ENCODE peak calls at places on chromosome 9, in nine cellular contexts. R is ovary, Z is heart left ventricle, W is AG10803, Y is Caco-2, T is GM12865, B is left ventricle myocardium inferior, O is OCI-LY7, M is PC-3. I is an unnamed sample.

GRCh38 chr9:36897476-36897875 is 136.6 kb downstream of the PAX5 start:
- DNase-seq in M (no peak), Y (no peak), T (no peak), B (no peak), O (no peak), R (no peak), Z (no peak), W (no peak), I (no peak)

GRCh38 chr9:121640076-121640475 is 11.4 kb upstream of the DAB2IP start:
- DNase-seq in T (peak), Z (peak), W (no peak), B (peak), Y (peak), M (peak), R (peak), O (peak), I (no peak)

GRCh38 chr9:128214571-128215490 is 11.7 kb downstream of the DNM1 start:
- DNase-seq in R (no peak), Z (no peak), W (peak), M (peak), O (no peak), T (no peak), Y (no peak), B (no peak), I (no peak)

GRCh38 chr9:35914307-35914807 is 5.1 kb downstream of the SPAAR start:
- DNase-seq in Z (peak), Y (peak), T (peak), R (no peak), O (peak), W (peak), B (peak), M (no peak), I (no peak)

GRCh38 chr9:137129089-137129455 is 9.9 kb upstream of the GRIN1 start:
- DNase-seq in T (peak), M (no peak), W (peak), R (no peak), O (no peak), Y (peak), B (no peak), Z (no peak), I (no peak)

GRCh38 chr9:128101231-128101641 is 26.3 kb downstream of the PTGES2 start:
- DNase-seq in R (no peak), T (no peak), M (no peak), B (no peak), Y (no peak), Z (no peak), W (no peak), O (no peak), I (no peak)

GRCh38 chr9:10272830-10273229 is 340.0 kb downstream of the PTPRD start:
- DNase-seq in T (no peak), Z (no peak), R (no peak), O (no peak), W (no peak), Y (no peak), M (no peak), B (no peak), I (no peak)

GRCh38 chr9:95696701-95697100 is 178.8 kb upstream of the ERCC6L2 start:
- DNase-seq in M (no peak), Z (no peak), B (no peak), Y (peak), O (no peak), W (no peak), R (no peak), T (no peak), I (no peak)

GRCh38 chr9:83204047-83204446 is 141.1 kb upstream of the RASEF start:
- DNase-seq in R (no peak), T (no peak), O (no peak), Y (no peak), W (no peak), Z (no peak), B (no peak), M (no peak), I (no peak)
- TF ChIP-seq CTCF in R (no peak), T (no peak), O (no peak), Y (no peak), W (no peak), Z (no peak), B (peak), M (peak), I (no peak)

DNA sequence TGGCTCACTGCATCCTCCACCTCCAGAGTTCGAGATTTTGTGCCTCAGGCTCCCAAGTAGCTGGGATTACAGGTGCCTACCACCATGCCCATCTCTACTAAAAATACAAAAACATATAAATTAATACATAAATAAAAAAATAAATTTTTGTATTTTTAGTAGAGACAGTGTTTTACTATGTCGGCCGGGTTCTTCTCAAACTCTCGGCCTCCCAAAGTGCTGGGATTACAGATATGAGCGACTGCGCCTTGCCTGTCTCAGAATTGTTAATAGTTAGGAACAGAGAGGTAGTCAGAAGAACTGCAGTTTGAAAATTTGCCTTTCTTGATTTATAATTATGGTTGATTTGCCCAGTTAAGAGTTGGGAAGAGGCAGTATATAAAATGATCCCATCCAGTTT is 2.8 kb downstream of the ATP6V1G1 start:
- DNase-seq in Z (no peak), B (no peak), M (no peak), W (no peak), R (no peak), Y (no peak), O (no peak), T (no peak), I (no peak)
- H3K4me3 ChIP-seq in Z (no peak), B (no peak), M (no peak), W (no peak), R (no peak), Y (no peak), O (no peak), T (no peak), I (no peak)

DNA sequence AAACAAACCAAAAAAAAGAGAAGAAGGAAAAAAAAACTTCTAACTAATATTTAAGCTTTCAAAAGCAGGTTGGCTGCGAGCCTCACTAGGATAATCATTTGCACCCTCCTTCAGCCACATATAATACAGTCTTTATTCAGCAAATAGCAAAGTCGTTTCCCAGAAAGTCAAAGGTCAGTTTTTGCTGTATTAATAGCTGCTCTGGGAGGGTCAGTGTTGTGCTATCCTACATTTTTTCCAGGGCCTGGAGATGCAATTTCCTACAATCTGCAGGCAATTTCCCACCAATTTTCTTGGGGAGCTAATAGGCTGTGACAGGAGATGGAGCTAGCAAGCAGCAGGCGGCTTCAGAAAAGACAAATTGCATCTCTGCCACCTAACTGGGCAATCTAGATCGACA is 136.8 kb downstream of the TLE1 start:
- DNase-seq in B (no peak), T (no peak), Z (no peak), O (no peak), R (no peak), W (no peak), M (no peak), Y (no peak), I (no peak)
- TF ChIP-seq CTCF in B (no peak), T (no peak), Z (no peak), O (no peak), R (no peak), W (no peak), M (no peak), Y (no peak), I (no peak)

GRCh38 chr9:124122813-124123462 is 111.4 kb downstream of the LHX2 start:
- DNase-seq in Z (no peak), M (peak), T (peak), B (no peak), W (peak), R (no peak), Y (no peak), O (peak), I (no peak)
- H3K4me3 ChIP-seq in Z (no peak), M (no peak), T (no peak), B (no peak), W (no peak), R (no peak), Y (no peak), O (no peak), I (no peak)

GRCh38 chr9:86589273-86589672 is 235.1 kb upstream of the TUT7 start:
- DNase-seq in W (no peak), Z (no peak), O (no peak), Y (no peak), M (no peak), B (no peak), R (no peak), T (no peak), I (no peak)

GRCh38 chr9:86598411-86599239 is 244.4 kb upstream of the TUT7 start:
- DNase-seq in M (no peak), B (no peak), O (no peak), W (peak), Z (no peak), R (no peak), Y (no peak), T (no peak), I (no peak)

GRCh38 chr9:86599565-86599964 is 245.4 kb upstream of the TUT7 start:
- DNase-seq in O (no peak), Y (no peak), M (no peak), T (no peak), W (no peak), B (no peak), Z (no peak), R (no peak), I (no peak)

GRCh38 chr9:86591472-86591871 is 237.3 kb upstream of the TUT7 start:
- DNase-seq in Z (no peak), W (peak), R (no peak), B (no peak), T (no peak), O (no peak), M (no peak), Y (no peak), I (no peak)

DNA sequence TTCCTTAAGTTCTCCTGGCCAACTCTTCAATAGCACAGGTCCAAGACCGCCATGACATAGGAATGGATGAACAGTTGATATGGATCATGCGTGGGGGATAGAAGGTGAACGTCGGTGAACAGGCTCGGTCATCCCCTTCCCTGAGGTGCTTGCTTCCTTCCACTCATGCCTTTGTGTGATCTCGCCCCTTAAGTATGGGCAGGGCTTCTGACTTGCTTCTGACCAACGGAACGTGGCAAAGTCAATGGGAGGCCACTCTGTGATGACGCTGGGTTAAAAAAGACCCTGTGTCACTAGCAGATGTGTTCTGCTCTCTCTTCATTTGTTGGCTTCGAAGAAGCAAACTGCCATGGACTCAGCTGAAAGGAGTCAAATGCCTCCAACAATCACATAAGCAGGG is 240.5 kb upstream of the TUT7 start:
- DNase-seq in Z (no peak), W (no peak), O (no peak), R (no peak), Y (no peak), M (no peak), B (no peak), T (no peak), I (no peak)
- TF ChIP-seq CTCF in Z (no peak), W (no peak), O (no peak), R (no peak), Y (no peak), M (no peak), B (no peak), T (no peak), I (no peak)

DNA sequence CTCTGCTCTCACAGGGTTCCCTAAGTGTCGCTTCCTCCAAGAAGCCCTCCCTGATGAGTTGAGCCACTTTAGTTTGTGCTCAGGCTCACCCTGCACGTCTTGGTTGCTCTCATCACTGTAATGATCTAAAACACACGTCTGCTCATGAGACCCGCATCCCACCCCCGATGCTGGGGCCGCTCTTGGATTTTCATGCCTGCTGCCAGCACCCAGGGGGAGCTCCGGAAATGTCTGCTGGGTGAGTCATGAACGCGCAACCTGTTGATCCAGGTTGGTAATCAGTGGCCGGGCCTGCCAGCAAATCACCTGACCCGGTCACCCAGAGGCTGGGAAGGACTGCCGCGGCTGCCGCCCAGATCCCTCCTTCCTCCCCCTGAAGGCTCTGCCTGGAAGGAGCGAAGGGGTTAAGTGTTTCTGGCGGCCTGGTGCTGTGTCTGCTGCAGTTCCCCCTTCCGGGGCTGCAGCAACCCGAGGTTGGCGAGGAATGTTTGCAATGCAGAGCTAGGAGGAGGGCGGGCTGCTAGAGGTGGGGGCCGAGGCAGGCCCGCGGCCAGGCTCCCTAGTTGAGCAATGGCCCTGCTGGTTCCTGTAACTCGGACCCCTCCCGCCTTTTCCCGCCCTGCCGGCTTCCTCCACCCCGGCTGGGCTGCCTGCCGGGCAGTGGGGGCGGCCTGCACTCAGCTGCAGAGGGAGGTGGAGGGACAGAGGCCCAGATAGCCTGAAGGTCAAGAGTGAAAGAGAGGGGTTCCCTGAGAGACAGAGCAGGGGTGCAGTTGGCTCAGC is 156.1 kb upstream of the IER5L start:
- DNase-seq in M (peak), T (no peak), O (peak), B (peak), W (peak), Z (peak), Y (peak), R (peak), I (peak)
- H3K4me3 ChIP-seq in M (peak), T (no peak), O (peak), B (peak), W (peak), Z (peak), Y (peak), R (no peak), I (peak)

DNA sequence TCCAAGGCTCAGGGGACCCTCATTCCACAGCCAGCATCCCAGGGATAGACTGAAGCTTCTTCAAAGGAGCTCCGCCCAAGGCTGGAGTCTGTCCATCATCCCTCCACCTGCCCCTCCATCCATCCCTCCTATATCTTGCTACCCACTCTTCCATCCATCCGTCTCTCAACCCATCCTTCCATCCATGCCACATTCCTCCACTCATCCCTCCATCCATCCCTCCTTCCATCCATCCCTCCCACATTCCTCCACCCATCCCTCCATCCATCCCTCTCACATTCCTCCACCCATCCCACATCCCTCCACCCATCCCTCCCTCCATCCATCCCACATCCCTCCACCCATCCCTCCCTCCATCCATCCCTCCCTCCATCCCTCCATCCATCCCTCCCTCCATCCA is 5.5 kb upstream of the VAV2 start:
- DNase-seq in T (no peak), Z (no peak), M (no peak), B (no peak), R (no peak), Y (no peak), O (no peak), W (no peak), I (no peak)
- TF ChIP-seq CTCF in T (no peak), Z (no peak), M (no peak), B (no peak), R (no peak), Y (no peak), O (no peak), W (no peak), I (no peak)